ENCODE peak calls at places on chromosomes 2 and 18, in nine cellular contexts. W, T, Z, B, N, F, V, G and M are unnamed samples.

GRCh38 chr2:128273469-128274081 is 45.1 kb downstream of the HS6ST1 start:
- DNase-seq in W (no peak), T (no peak), Z (peak; percentile 32), B (no peak), N (no peak), F (no peak), V (no peak), G (no peak), M (no peak)

GRCh38 chr2:191262436-191262835 is 17.2 kb downstream of the MYO1B start:
- DNase-seq in W (peak; percentile 19), T (no peak), Z (no peak), B (no peak), N (no peak), F (no peak), V (no peak), G (no peak), M (no peak)

GRCh38 chr2:224650815-224651439 is 65.2 kb downstream of the CCDC195 start:
- DNase-seq in W (peak; percentile 52), T (no peak), Z (no peak), B (no peak), N (peak; percentile 40), F (no peak), V (no peak), G (peak; percentile 29), M (no peak)

GRCh38 chr18:26532367-26533340 is 15.7 kb downstream of the KCTD1 start:
- DNase-seq in W (no peak), T (no peak), Z (no peak), B (no peak), N (no peak), F (no peak), V (no peak), G (no peak), M (no peak)

GRCh38 chr2:241443486-241444223 is 64.7 kb downstream of the STK25 start:
- DNase-seq in W (peak; percentile 16), T (peak; percentile 48), Z (no peak), B (peak; percentile 92), N (no peak), F (no peak), V (peak; percentile 53), G (peak; percentile 51), M (peak; percentile 52)

GRCh38 chr2:73111300-73112025 is 1.3 kb downstream of the RAB11FIP5 start:
- DNase-seq in W (no peak), T (peak; percentile 64), Z (no peak), B (peak; percentile 21), N (no peak), F (no peak), V (no peak), G (no peak), M (peak; percentile 33)

GRCh38 chr18:48098538-48098937 is 168.1 kb upstream of the SMAD2 start:
- DNase-seq in W (no peak), T (no peak), Z (no peak), B (no peak), N (no peak), F (no peak), V (no peak), G (no peak), M (no peak)

GRCh38 chr2:163778045-163778753 is 42.4 kb upstream of the FIGN start:
- DNase-seq in W (peak; percentile 87), T (peak; percentile 22), Z (no peak), B (no peak), N (peak; percentile 71), F (no peak), V (no peak), G (peak; percentile 84), M (peak; percentile 71)

GRCh38 chr18:23689616-23690504 is 607 bp downstream of the LAMA3 start:
- DNase-seq in W (no peak), T (peak; percentile 26), Z (peak; percentile 57), B (peak; percentile 21), N (no peak), F (no peak), V (no peak), G (no peak), M (no peak)